ENCODE peak calls at places on chromosomes 16 and 17, in five cellular contexts. X, W, V, R and Q are unnamed samples. For H3K27me3 and H3K4me1, the result is how much of the 10 kb centered on the place peaks cover.

GRCh38 chr17:14052886-14053615 is 16.3 kb upstream of the COX10 start:
- DNase-seq in W (no peak), X (no peak), V (no peak), R (no peak), Q (no peak)

GRCh38 chr16:48435906-48436305 is 50.7 kb upstream of the SIAH1 start:
- DNase-seq in X (no peak), V (no peak), W (no peak), R (no peak), Q (no peak)

GRCh38 chr16:80997139-80997798 is 9.4 kb downstream of the CMC2 start:
- DNase-seq in V (no peak), W (no peak), R (no peak), X (no peak), Q (no peak)

GRCh38 chr17:39631403-39631802 is 4.7 kb downstream of the PPP1R1B start:
- DNase-seq in R (no peak), V (no peak), X (no peak), W (no peak), Q (no peak)

GRCh38 chr17:75147878-75148546 is 6.3 kb downstream of the JPT1 start:
- DNase-seq in W (peak), X (no peak), V (no peak), R (no peak), Q (no peak)

GRCh38 chr16:3980311-3981111 is 100.0 kb upstream of the CREBBP start:
- DNase-seq in V (no peak), X (no peak), W (no peak), R (no peak), Q (no peak)

GRCh38 chr16:80433617-80434016 is 107.2 kb upstream of the DYNLRB2 start:
- DNase-seq in V (no peak), R (no peak), X (no peak), W (no peak), Q (no peak)

GRCh38 chr17:1272701-1273100 is 2.5 kb downstream of the BHLHA9 start:
- DNase-seq in W (no peak), V (no peak), X (no peak), R (no peak), Q (no peak)

GRCh38 chr17:76458580-76459490 is 5.9 kb upstream of the UBE2O start:
- DNase-seq in V (peak), X (no peak), W (peak), R (no peak), Q (no peak)

GRCh38 chr17:75406222-75406615 is 741 bp upstream of the GRB2 start:
- DNase-seq in V (no peak), X (no peak), R (no peak), W (peak), Q (no peak)

GRCh38 chr17:6178959-6179358 is 108.8 kb downstream of the WSCD1 start:
- DNase-seq in X (no peak), W (no peak), R (no peak), V (no peak), Q (no peak)

GRCh38 chr17:30148376-30148775 is 31.8 kb downstream of the NSRP1 start:
- DNase-seq in V (no peak), W (no peak), X (no peak), R (no peak), Q (no peak)

GRCh38 chr16:4344659-4345438 is 6.3 kb downstream of the PAM16 start:
- DNase-seq in V (no peak), R (no peak), W (no peak), X (no peak), Q (no peak)

GRCh38 chr17:628507-628941 is 86.1 kb downstream of the VPS53 start:
- DNase-seq in X (no peak), W (no peak), V (no peak), R (no peak), Q (no peak)

GRCh38 chr16:5502944-5503343 is 405.3 kb upstream of the EEF2KMT start:
- DNase-seq in X (no peak), W (no peak), R (no peak), V (no peak), Q (no peak)

GRCh38 chr16:70685061-70685937 is 554 bp downstream of the MTSS2 start:
- DNase-seq in V (peak), X (peak), R (no peak), W (no peak), Q (no peak)

GRCh38 chr16:1309888-1310831 is 724 bp downstream of the UBE2I start:
- DNase-seq in V (peak), W (peak), X (peak), R (no peak), Q (peak)

GRCh38 chr17:78114831-78115723 is 13.5 kb downstream of the TMC6 start:
- DNase-seq in R (no peak), V (no peak), X (peak), W (no peak), Q (no peak)

GRCh38 chr16:56107944-56108583 is 83.2 kb upstream of the GNAO1 start:
- DNase-seq in X (no peak), V (no peak), W (no peak), R (no peak), Q (no peak)

GRCh38 chr17:50945779-50946222 is 79.6 kb upstream of the TOB1 start:
- DNase-seq in V (no peak), W (peak), X (peak), R (no peak), Q (no peak)

GRCh38 chr16:85696761-85697160 is 8.0 kb upstream of the GINS2 start:
- DNase-seq in W (no peak), X (no peak), R (no peak), V (no peak), Q (no peak)

DNA sequence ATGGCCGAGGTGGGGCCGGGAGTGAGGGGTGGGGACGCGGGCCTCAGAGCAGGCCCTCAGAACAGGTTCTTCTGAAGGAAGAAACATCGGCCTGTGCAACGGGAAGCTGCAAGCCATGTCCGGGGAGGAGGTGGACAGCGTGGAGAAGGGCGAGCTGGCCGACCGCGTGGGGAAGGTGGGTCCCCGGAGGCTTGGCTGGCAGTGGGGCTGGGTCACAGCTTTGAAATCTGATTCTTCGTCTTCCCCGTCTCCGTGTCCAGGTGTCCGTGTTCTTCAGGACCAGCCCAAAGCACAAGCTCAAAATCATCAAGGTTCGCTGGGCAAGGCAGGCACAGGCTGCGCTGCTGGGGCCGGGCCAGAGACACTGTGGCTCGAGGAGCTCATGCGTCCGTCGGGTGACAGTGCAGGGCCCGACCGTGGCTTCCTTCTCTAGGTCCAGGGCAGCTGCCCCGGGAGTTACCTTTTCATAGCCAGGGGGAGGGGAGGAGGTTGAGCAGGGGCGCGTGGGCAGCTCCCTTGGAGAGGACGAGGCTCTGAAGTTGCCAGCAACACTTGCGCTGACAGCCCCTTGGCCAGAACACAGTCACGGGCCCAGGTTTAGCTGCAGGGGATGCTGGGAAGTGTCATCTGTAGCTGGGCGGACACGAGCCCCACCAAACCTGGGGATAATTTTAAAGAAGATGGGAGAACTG is 51.3 kb downstream of the MEAK7 start:
- DNase-seq in V (no peak), X (no peak), W (peak), R (no peak), Q (no peak)
- H3K4me3 ChIP-seq in V (no peak), X (no peak), W (no peak), R (no peak), Q (no peak)

DNA sequence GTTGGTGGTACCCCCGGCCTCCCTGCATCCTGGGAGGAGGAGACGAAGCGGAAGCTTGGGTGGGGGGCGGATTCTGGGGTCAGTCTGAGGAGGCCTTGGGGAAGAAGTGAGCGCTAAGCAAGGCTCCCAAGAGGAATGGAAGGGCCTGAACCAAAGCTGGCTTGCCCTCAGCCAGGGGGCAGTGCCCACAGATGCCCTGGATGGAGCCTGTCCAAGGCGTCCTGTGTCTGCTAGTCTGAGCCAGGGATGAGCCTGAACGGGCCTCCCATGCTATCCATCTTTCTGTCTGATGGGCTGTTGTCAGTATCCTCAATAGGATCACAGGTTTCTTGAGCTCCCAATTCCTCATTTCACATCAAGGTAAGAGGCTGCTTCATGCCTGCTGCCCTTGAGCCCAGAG is 122.3 kb upstream of the LHX1 start:
- DNase-seq in R (no peak), W (no peak), V (no peak), X (no peak), Q (no peak)
- H3K27me3 ChIP-seq in R (under half), W (under half), V (half or more), X (half or more), Q (under half)

DNA sequence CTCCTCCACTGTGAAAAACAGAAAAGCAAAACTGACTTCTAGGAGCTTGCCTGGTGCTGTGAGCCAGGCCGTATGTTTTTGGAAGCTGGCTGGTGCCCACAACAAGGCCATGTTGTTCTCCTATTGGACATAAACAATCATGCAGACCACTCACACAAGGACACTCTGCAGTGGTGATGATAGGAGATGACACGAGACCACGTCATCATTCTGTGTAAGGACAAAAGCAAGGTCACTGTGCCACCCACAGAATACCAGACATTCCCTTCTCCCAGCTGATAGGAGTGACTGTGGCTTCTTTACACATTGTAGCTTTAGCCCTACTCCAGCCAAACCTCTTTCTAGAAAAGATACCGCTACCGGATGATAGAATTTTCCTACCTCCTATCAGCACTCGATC is 47.7 kb upstream of the LCMT1 start:
- DNase-seq in X (no peak), R (no peak), V (no peak), W (no peak), Q (peak)
- H3K4me1 ChIP-seq in X (under half), R (under half), V (under half), W (under half), Q (under half)

GRCh38 chr16:14634389-14634725 is 1.6 kb downstream of the BFAR start:
- DNase-seq in R (no peak), X (no peak), W (no peak), V (no peak), Q (no peak)
- H3K4me3 ChIP-seq in R (peak), X (peak), W (peak), V (peak), Q (peak)

DNA sequence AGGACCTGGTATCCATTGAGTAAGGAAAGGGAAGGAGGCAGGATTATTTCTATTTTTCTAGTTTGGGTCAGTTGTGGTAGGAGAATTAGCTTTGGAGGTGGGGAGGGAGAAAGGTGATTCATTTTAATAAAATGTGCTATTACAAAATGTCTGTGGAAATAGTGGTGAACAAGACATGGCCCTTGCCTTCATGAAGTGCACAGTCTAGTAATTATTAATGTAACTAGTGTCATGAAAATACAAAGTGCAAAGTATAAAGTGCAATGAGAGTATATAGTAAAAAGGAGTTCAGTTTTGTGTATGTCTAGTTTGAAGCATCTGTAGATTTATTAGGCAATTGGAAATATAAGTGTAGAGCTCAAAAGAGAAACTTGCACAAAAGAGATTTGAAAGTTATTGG is 11.9 kb downstream of the NFATC3 start:
- DNase-seq in W (no peak), X (no peak), V (no peak), R (no peak), Q (no peak)
- H3K27me3 ChIP-seq in W (under half), X (under half), V (under half), R (under half), Q (under half)

GRCh38 chr17:61206922-61207321 is 192.7 kb upstream of the TBX2 start:
- DNase-seq in R (no peak), W (no peak), V (no peak), X (no peak), Q (no peak)

GRCh38 chr17:61205931-61206330 is 193.7 kb upstream of the TBX2 start:
- DNase-seq in X (no peak), V (no peak), W (no peak), R (no peak), Q (no peak)

GRCh38 chr17:61209524-61209923 is 190.1 kb upstream of the TBX2 start:
- DNase-seq in R (no peak), X (no peak), V (no peak), W (no peak), Q (no peak)

GRCh38 chr17:61209099-61209439 is 190.6 kb upstream of the TBX2 start:
- DNase-seq in V (no peak), W (no peak), X (no peak), R (no peak), Q (no peak)

GRCh38 chr17:61208301-61209098 is 191.1 kb upstream of the TBX2 start:
- DNase-seq in V (no peak), R (no peak), W (no peak), X (no peak), Q (no peak)
- H3K4me1 ChIP-seq in V (under half), R (under half), W (under half), X (under half), Q (under half)

GRCh38 chr16:88372522-88372921 is 10.2 kb upstream of the ZNF469 start:
- DNase-seq in V (no peak), X (no peak), W (no peak), R (no peak), Q (no peak)
- H3K4me3 ChIP-seq in V (no peak), X (no peak), W (no peak), R (no peak), Q (no peak)

DNA sequence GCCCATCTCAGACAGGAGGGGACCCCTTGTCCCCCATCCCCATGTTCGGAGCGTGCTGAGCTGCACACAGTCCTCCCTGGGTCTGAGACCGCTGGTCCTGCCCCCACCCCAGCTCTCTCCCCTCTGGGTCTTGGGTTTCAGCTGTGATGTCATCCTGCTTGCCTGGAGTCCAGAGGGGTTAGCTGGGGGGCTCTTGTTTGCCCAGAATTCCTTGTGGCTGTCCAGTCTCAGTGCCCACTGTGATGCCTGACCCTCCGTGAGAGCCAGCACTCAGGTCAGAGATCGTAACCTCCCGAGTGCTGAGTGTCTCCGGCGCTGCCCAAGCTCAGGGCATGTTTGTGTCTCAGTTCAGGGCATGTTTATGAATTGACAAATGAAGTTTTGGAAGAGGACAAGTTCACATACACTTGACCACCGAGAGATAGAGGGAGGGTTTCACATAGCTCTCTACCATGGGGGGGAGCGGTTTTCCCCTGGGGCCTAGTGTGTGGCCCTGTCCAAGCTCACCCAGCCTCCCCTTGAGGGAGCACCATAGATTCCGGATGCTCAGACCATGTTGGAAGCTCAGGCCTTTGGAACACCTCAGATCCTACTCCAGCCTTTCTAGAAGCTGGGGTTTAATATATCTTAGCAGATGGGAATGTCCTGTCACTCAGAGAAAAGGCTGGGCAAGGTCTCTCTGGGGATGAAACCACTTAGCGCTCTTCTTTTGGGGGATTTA is 96.3 kb downstream of the METRNL start:
- DNase-seq in R (no peak), X (no peak), W (peak), V (no peak), Q (peak)
- H3K27me3 ChIP-seq in R (under half), X (under half), W (under half), V (under half), Q (under half)

GRCh38 chr17:57572062-57572461 is 173.0 kb downstream of the CCDC182 start:
- DNase-seq in X (no peak), V (no peak), W (no peak), R (no peak), Q (no peak)

GRCh38 chr17:57569021-57569420 is 176.1 kb downstream of the CCDC182 start:
- DNase-seq in X (no peak), W (no peak), V (no peak), R (no peak), Q (no peak)

GRCh38 chr17:57568340-57568739 is 176.8 kb downstream of the CCDC182 start:
- DNase-seq in V (no peak), X (no peak), R (no peak), W (no peak), Q (no peak)

GRCh38 chr17:57570740-57571344 is 174.3 kb downstream of the CCDC182 start:
- DNase-seq in X (peak), V (no peak), W (no peak), R (no peak), Q (no peak)

GRCh38 chr17:57569860-57570259 is 175.2 kb downstream of the CCDC182 start:
- DNase-seq in W (no peak), V (no peak), X (peak), R (no peak), Q (no peak)
- H3K4me1 ChIP-seq in W (under half), V (under half), X (under half), R (under half), Q (under half)

DNA sequence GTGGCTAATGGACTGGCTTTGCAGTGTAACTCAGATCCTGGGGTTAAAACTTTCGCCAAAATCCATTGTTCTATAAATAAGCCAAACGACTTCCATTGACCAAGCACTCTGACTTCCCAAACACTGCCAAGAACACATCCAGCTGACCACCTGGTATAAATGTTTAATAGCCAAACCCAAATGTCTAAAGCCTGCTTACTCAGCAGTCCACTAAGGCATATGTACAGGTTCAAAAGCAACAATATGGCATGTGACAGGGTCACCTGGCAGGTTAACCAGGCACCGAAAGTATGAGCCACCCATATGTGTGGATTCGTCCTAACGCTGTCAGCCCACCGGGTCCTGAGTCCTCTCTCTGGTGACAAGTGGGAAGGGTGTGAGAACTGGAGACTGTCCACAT is 2.1 kb downstream of the CSNK1D start:
- DNase-seq in V (no peak), X (no peak), R (no peak), W (no peak), Q (no peak)
- H3K4me3 ChIP-seq in V (no peak), X (no peak), R (peak), W (no peak), Q (no peak)